ENCODE peak calls at places on chromosome 2, in seven cellular contexts. X, P, A, S, L, N and B are unnamed samples.

GRCh38 chr2:25797607-25798488 is 80.4 kb downstream of the ASXL2 start:
- DNase-seq in X (no peak), P (no peak), A (no peak), S (no peak), L (no peak), N (no peak), B (no peak)

GRCh38 chr2:217105733-217106649 is 246.1 kb upstream of the TNP1 start:
- DNase-seq in X (peak), P (no peak), A (peak), S (no peak), L (peak), N (peak), B (no peak)

GRCh38 chr2:10305254-10305635 is 2.5 kb downstream of the HPCAL1 start:
- DNase-seq in X (no peak), P (no peak), A (peak), S (no peak), L (no peak), N (no peak), B (no peak)

GRCh38 chr2:127045792-127046501 is 61.0 kb downstream of the BIN1 start:
- DNase-seq in X (no peak), P (no peak), A (no peak), S (peak), L (no peak), N (no peak), B (no peak)

GRCh38 chr2:120769076-120769786 is 33.6 kb downstream of the GLI2 start:
- DNase-seq in X (peak), P (no peak), A (no peak), S (no peak), L (no peak), N (no peak), B (no peak)

GRCh38 chr2:120175000-120175581 is 48.1 kb downstream of the TMEM185B start:
- DNase-seq in X (no peak), P (peak), A (peak), S (no peak), L (peak), N (peak), B (no peak)

GRCh38 chr2:182173944-182174622 is 188.4 kb downstream of the PPP1R1C start:
- DNase-seq in X (no peak), P (no peak), A (no peak), S (no peak), L (no peak), N (no peak), B (no peak)

GRCh38 chr2:101776172-101777043 is 78.9 kb downstream of the MAP4K4 start:
- DNase-seq in X (no peak), P (no peak), A (no peak), S (no peak), L (no peak), N (no peak), B (no peak)

GRCh38 chr2:8222979-8223730 is 458.7 kb upstream of the ID2 start:
- DNase-seq in X (no peak), P (no peak), A (no peak), S (no peak), L (no peak), N (no peak), B (no peak)

GRCh38 chr2:237178396-237178795 is 92.7 kb downstream of the COPS8 start:
- DNase-seq in X (no peak), P (no peak), A (peak), S (no peak), L (peak), N (no peak), B (no peak)

GRCh38 chr2:176167398-176167797 is 10.3 kb downstream of the HOXD3 start:
- DNase-seq in X (no peak), P (no peak), A (no peak), S (no peak), L (no peak), N (no peak), B (no peak)

GRCh38 chr2:101188683-101189405 is 37.7 kb upstream of the TBC1D8 start:
- DNase-seq in X (no peak), P (no peak), A (peak), S (no peak), L (no peak), N (peak), B (no peak)

GRCh38 chr2:61950133-61950560 is 44.7 kb downstream of the COMMD1 start:
- DNase-seq in X (no peak), P (no peak), A (no peak), S (no peak), L (no peak), N (no peak), B (no peak)

GRCh38 chr2:226618875-226619605 is 180.6 kb downstream of the IRS1 start:
- DNase-seq in X (no peak), P (no peak), A (peak), S (no peak), L (peak), N (no peak), B (no peak)

GRCh38 chr2:179057737-179058136 is 7.8 kb upstream of the CCDC141 start:
- DNase-seq in X (no peak), P (no peak), A (no peak), S (no peak), L (no peak), N (no peak), B (no peak)

GRCh38 chr2:227415538-227416424 is 28.0 kb upstream of the SCYGR1 start:
- DNase-seq in X (peak), P (no peak), A (peak), S (no peak), L (peak), N (peak), B (peak)

GRCh38 chr2:153986488-153987229 is 114.9 kb downstream of the GALNT13 start:
- DNase-seq in X (no peak), P (no peak), A (no peak), S (no peak), L (no peak), N (peak), B (no peak)

GRCh38 chr2:84919885-84920580 is 14.6 kb downstream of the TMSB10 start:
- DNase-seq in X (peak), P (no peak), A (peak), S (no peak), L (peak), N (peak), B (no peak)

GRCh38 chr2:157497603-157498314 is 53.9 kb upstream of the CYTIP start:
- DNase-seq in X (no peak), P (peak), A (peak), S (no peak), L (peak), N (peak), B (peak)

GRCh38 chr2:219527076-219527394 is 12.8 kb downstream of the ASIC4 start:
- DNase-seq in X (no peak), P (no peak), A (no peak), S (peak), L (no peak), N (no peak), B (no peak)

GRCh38 chr2:48264632-48265031 is 265.3 kb upstream of the STON1 start:
- DNase-seq in X (no peak), P (no peak), A (no peak), S (no peak), L (no peak), N (no peak), B (no peak)

GRCh38 chr2:135056790-135057189 is 4.7 kb downstream of the RAB3GAP1 start:
- DNase-seq in X (no peak), P (no peak), A (peak), S (no peak), L (no peak), N (no peak), B (no peak)

GRCh38 chr2:128315122-128315828 is 3.4 kb downstream of the HS6ST1 start:
- DNase-seq in X (peak), P (no peak), A (no peak), S (peak), L (no peak), N (no peak), B (no peak)

GRCh38 chr2:69902213-69902922 is 8.6 kb downstream of the SNRNP27 start:
- DNase-seq in X (no peak), P (no peak), A (no peak), S (no peak), L (no peak), N (no peak), B (no peak)

GRCh38 chr2:207154556-207155179 is 11.1 kb downstream of the KLF7 start:
- DNase-seq in X (no peak), P (no peak), A (no peak), S (no peak), L (no peak), N (no peak), B (no peak)

GRCh38 chr2:216833076-216833475 is 26.8 kb downstream of the TNP1 start:
- DNase-seq in X (peak), P (no peak), A (no peak), S (no peak), L (no peak), N (no peak), B (no peak)

GRCh38 chr2:225779829-225780228 is 380.3 kb downstream of the NYAP2 start:
- DNase-seq in X (peak), P (no peak), A (no peak), S (no peak), L (no peak), N (no peak), B (no peak)

GRCh38 chr2:73987109-73987947 is 2.6 kb downstream of the TET3 start:
- DNase-seq in X (no peak), P (peak), A (peak), S (no peak), L (no peak), N (no peak), B (no peak)

GRCh38 chr2:201261471-201261870 is 1.1 kb downstream of the CASP8 start:
- DNase-seq in X (no peak), P (no peak), A (no peak), S (no peak), L (no peak), N (no peak), B (no peak)

GRCh38 chr2:141392517-141393213 is 738.2 kb downstream of the LRP1B start:
- DNase-seq in X (no peak), P (no peak), A (peak), S (no peak), L (no peak), N (peak), B (no peak)

GRCh38 chr2:68319397-68320117 is at the start of gene CNRIP1:
- DNase-seq in X (peak), P (peak), A (peak), S (peak), L (peak), N (peak), B (no peak)

GRCh38 chr2:208820289-208820688 is 413.7 kb downstream of the PTH2R start:
- DNase-seq in X (no peak), P (no peak), A (no peak), S (no peak), L (no peak), N (no peak), B (no peak)

GRCh38 chr2:181955010-181955409 is 30.6 kb upstream of the PPP1R1C start:
- DNase-seq in X (no peak), P (no peak), A (peak), S (no peak), L (peak), N (peak), B (no peak)

GRCh38 chr2:240560084-240560479 is at the start of gene DUSP28:
- DNase-seq in X (peak), P (peak), A (peak), S (peak), L (no peak), N (peak), B (peak)